ENCODE peak calls at places on chromosomes 3 and 15, in seven cellular contexts. W is bronchial epithelial cell; Y is ELR; A is EL; H is dermis microvascular lymphatic vessel endothelial cell; R is spleen; F is CD4-positive, alpha-beta T cell. Q is an unnamed sample.

GRCh38 chr3:111864821-111865656 is 6.0 kb downstream of the PHLDB2 start:
- DNase-seq in W (peak; percentile 38), Y (peak; percentile 78), A (peak; percentile 91), H (peak; percentile 81), R (no peak), F (no peak), Q (no peak)

GRCh38 chr15:89383635-89384604 is 49.3 kb upstream of the POLG start:
- DNase-seq in W (peak; percentile 46), Y (no peak), A (peak; percentile 42), H (peak; percentile 20), R (peak; percentile 56), F (no peak), Q (peak; percentile 81)

GRCh38 chr15:35674873-35675781 is 129.2 kb upstream of the DPH6 start:
- DNase-seq in W (no peak), Y (no peak), A (peak; percentile 28), H (peak; percentile 72), R (no peak), F (no peak), Q (no peak)

GRCh38 chr15:40845511-40846284 is 1.9 kb downstream of the SPINT1 start:
- DNase-seq in W (peak; percentile 96), Y (peak; percentile 17), A (no peak), H (no peak), R (peak; percentile 39), F (no peak), Q (peak; percentile 97)

GRCh38 chr3:76083992-76084391 is 298.6 kb upstream of the ZNF717 start:
- DNase-seq in W (peak; percentile 27), Y (peak; percentile 17), A (no peak), H (no peak), R (no peak), F (no peak), Q (no peak)

GRCh38 chr15:60706145-60706544 is 227.2 kb upstream of the ICE2 start:
- DNase-seq in W (no peak), Y (no peak), A (no peak), H (no peak), R (no peak), F (no peak), Q (no peak)

GRCh38 chr3:56254261-56254660 is 214.0 kb downstream of the ERC2 start:
- DNase-seq in W (peak; percentile 29), Y (no peak), A (no peak), H (no peak), R (no peak), F (no peak), Q (peak; percentile 8)

GRCh38 chr3:159451067-159451466 is 537.6 kb upstream of the IL12A start:
- DNase-seq in W (peak; percentile 62), Y (peak; percentile 16), A (peak; percentile 20), H (no peak), R (no peak), F (no peak), Q (peak; percentile 56)

GRCh38 chr3:30581067-30581585 is 25.3 kb upstream of the TGFBR2 start:
- DNase-seq in W (no peak), Y (no peak), A (no peak), H (no peak), R (no peak), F (no peak), Q (no peak)

GRCh38 chr3:23884481-23884880 is 32.3 kb downstream of the NKIRAS1 start:
- DNase-seq in W (peak; percentile 28), Y (no peak), A (no peak), H (no peak), R (no peak), F (no peak), Q (peak; percentile 27)

GRCh38 chr3:120661963-120662347 is 20.1 kb downstream of the HGD start:
- DNase-seq in W (peak; percentile 5), Y (no peak), A (no peak), H (no peak), R (no peak), F (no peak), Q (no peak)

GRCh38 chr3:188046561-188047213 is 107.3 kb upstream of the LPP start:
- DNase-seq in W (no peak), Y (peak; percentile 45), A (peak; percentile 35), H (no peak), R (no peak), F (no peak), Q (peak; percentile 74)

GRCh38 chr15:37220949-37221670 is 120.8 kb upstream of the MEIS2 start:
- DNase-seq in W (no peak), Y (no peak), A (no peak), H (no peak), R (no peak), F (no peak), Q (no peak)

GRCh38 chr3:189041482-189042090 is 130.2 kb upstream of the TPRG1 start:
- DNase-seq in W (peak; percentile 69), Y (peak; percentile 64), A (peak; percentile 44), H (peak; percentile 63), R (peak; percentile 69), F (peak; percentile 60), Q (peak; percentile 75)

GRCh38 chr15:43776101-43776717 is 557 bp downstream of the ELL3 start:
- DNase-seq in W (peak; percentile 27), Y (no peak), A (peak; percentile 6), H (peak; percentile 17), R (peak; percentile 91), F (no peak), Q (peak; percentile 25)

GRCh38 chr3:14605070-14605469 is 46.5 kb upstream of the CCDC174 start:
- DNase-seq in W (peak; percentile 51), Y (peak; percentile 43), A (no peak), H (no peak), R (no peak), F (no peak), Q (peak; percentile 39)

GRCh38 chr3:111917300-111917699 is 58.2 kb downstream of the PHLDB2 start:
- DNase-seq in W (peak; percentile 67), Y (peak; percentile 89), A (peak; percentile 66), H (peak; percentile 87), R (no peak), F (no peak), Q (peak; percentile 94)

GRCh38 chr3:187098925-187099512 is 40.3 kb downstream of the RPL39L start:
- DNase-seq in W (peak; percentile 59), Y (peak; percentile 57), A (no peak), H (no peak), R (no peak), F (no peak), Q (peak; percentile 62)

GRCh38 chr3:17359911-17360310 is 382.5 kb downstream of the TBC1D5 start:
- DNase-seq in W (no peak), Y (no peak), A (no peak), H (no peak), R (no peak), F (no peak), Q (no peak)

GRCh38 chr3:11162401-11163345 is 8.4 kb downstream of the HRH1 start:
- DNase-seq in W (no peak), Y (no peak), A (no peak), H (no peak), R (peak; percentile 29), F (no peak), Q (no peak)

GRCh38 chr15:57555270-57555669 is 36.4 kb upstream of the MYZAP start:
- DNase-seq in W (no peak), Y (no peak), A (no peak), H (peak; percentile 72), R (no peak), F (no peak), Q (no peak)

GRCh38 chr15:43267439-43267838 is 711 bp upstream of the TGM5 start:
- DNase-seq in W (no peak), Y (no peak), A (no peak), H (no peak), R (no peak), F (no peak), Q (no peak)

GRCh38 chr3:194077602-194078001 is 58.3 kb upstream of the HES1 start:
- DNase-seq in W (no peak), Y (no peak), A (no peak), H (no peak), R (no peak), F (no peak), Q (no peak)

GRCh38 chr15:80404719-80405553 is 754 bp downstream of the ARNT2 start:
- DNase-seq in W (no peak), Y (peak; percentile 32), A (peak; percentile 56), H (no peak), R (no peak), F (no peak), Q (no peak)

GRCh38 chr3:114212646-114213045 is 24.7 kb downstream of the ZNF80 start:
- DNase-seq in W (no peak), Y (no peak), A (no peak), H (no peak), R (no peak), F (no peak), Q (no peak)

GRCh38 chr3:120798346-120798745 is 55.8 kb downstream of the GTF2E1 start:
- DNase-seq in W (no peak), Y (peak; percentile 16), A (no peak), H (no peak), R (no peak), F (no peak), Q (peak; percentile 27)

GRCh38 chr15:49024840-49025239 is 21.4 kb downstream of the SECISBP2L start:
- DNase-seq in W (no peak), Y (no peak), A (no peak), H (no peak), R (no peak), F (no peak), Q (no peak)

GRCh38 chr15:62506217-62506805 is 341.2 kb upstream of the C2CD4B start:
- DNase-seq in W (peak; percentile 28), Y (peak; percentile 64), A (peak; percentile 84), H (no peak), R (no peak), F (no peak), Q (peak; percentile 43)

GRCh38 chr15:69603369-69604049 is 150.9 kb downstream of the RPLP1 start:
- DNase-seq in W (no peak), Y (no peak), A (no peak), H (no peak), R (no peak), F (no peak), Q (peak; percentile 13)

GRCh38 chr3:42080452-42080872 is 10.7 kb upstream of the TRAK1 start:
- DNase-seq in W (peak; percentile 88), Y (peak; percentile 79), A (peak; percentile 85), H (no peak), R (peak; percentile 21), F (no peak), Q (peak; percentile 95)

GRCh38 chr3:183249006-183249718 is 3.9 kb upstream of the B3GNT5 start:
- DNase-seq in W (no peak), Y (no peak), A (no peak), H (no peak), R (no peak), F (no peak), Q (no peak)

GRCh38 chr3:158355623-158356588 is 215.1 kb upstream of the MLF1 start:
- DNase-seq in W (no peak), Y (no peak), A (no peak), H (no peak), R (no peak), F (no peak), Q (no peak)

Q was measured in PC-3.